ENCODE peak calls at places on chromosome 20, in ten cellular contexts. One of them, this sample, is unnamed.

GRCh38 chr20:24950128-24950835 is 1.2 kb downstream of the CST7 start:
- DNase-seq in stomach: peak
- DNase-seq in uterus: peak
- DNase-seq in GM12891: no peak
- DNase-seq in IMR-90: no peak
- DNase-seq in H54: no peak
- DNase-seq in Peyer's patch: peak
- DNase-seq in heart left ventricle: no peak
- DNase-seq in ovary: no peak
- DNase-seq in spleen: peak
- DNase-seq in this sample: no peak

GRCh38 chr20:20814685-20815084 is 102.2 kb upstream of the RALGAPA2 start:
- DNase-seq in H54: no peak
- DNase-seq in Peyer's patch: no peak
- DNase-seq in stomach: no peak
- DNase-seq in IMR-90: no peak
- DNase-seq in GM12891: no peak
- DNase-seq in heart left ventricle: no peak
- DNase-seq in ovary: no peak
- DNase-seq in uterus: no peak
- DNase-seq in spleen: no peak
- DNase-seq in this sample: no peak

GRCh38 chr20:36754656-36755222 is 8.8 kb upstream of the NDRG3 start:
- DNase-seq in stomach: no peak
- DNase-seq in H54: peak
- DNase-seq in Peyer's patch: no peak
- DNase-seq in IMR-90: peak
- DNase-seq in ovary: peak
- DNase-seq in uterus: peak
- DNase-seq in heart left ventricle: peak
- DNase-seq in spleen: no peak
- DNase-seq in GM12891: no peak
- DNase-seq in this sample: peak

GRCh38 chr20:6835609-6836008 is 68.1 kb downstream of the BMP2 start:
- DNase-seq in stomach: no peak
- DNase-seq in uterus: no peak
- DNase-seq in Peyer's patch: no peak
- DNase-seq in H54: no peak
- DNase-seq in heart left ventricle: no peak
- DNase-seq in GM12891: no peak
- DNase-seq in spleen: no peak
- DNase-seq in IMR-90: no peak
- DNase-seq in ovary: no peak
- DNase-seq in this sample: no peak

GRCh38 chr20:49682278-49682677 is 31.4 kb downstream of the B4GALT5 start:
- DNase-seq in Peyer's patch: no peak
- DNase-seq in stomach: no peak
- DNase-seq in GM12891: no peak
- DNase-seq in heart left ventricle: no peak
- DNase-seq in ovary: no peak
- DNase-seq in H54: no peak
- DNase-seq in IMR-90: no peak
- DNase-seq in uterus: no peak
- DNase-seq in spleen: no peak
- DNase-seq in this sample: no peak

GRCh38 chr20:49717693-49718092 is 4.0 kb upstream of the B4GALT5 start:
- DNase-seq in ovary: no peak
- DNase-seq in heart left ventricle: no peak
- DNase-seq in GM12891: no peak
- DNase-seq in Peyer's patch: no peak
- DNase-seq in uterus: no peak
- DNase-seq in stomach: no peak
- DNase-seq in IMR-90: peak
- DNase-seq in H54: no peak
- DNase-seq in spleen: no peak
- DNase-seq in this sample: no peak

GRCh38 chr20:13857961-13858360 is 73.1 kb downstream of the NDUFAF5 start:
- DNase-seq in Peyer's patch: no peak
- DNase-seq in spleen: no peak
- DNase-seq in heart left ventricle: no peak
- DNase-seq in uterus: no peak
- DNase-seq in GM12891: no peak
- DNase-seq in IMR-90: no peak
- DNase-seq in ovary: no peak
- DNase-seq in stomach: no peak
- DNase-seq in H54: no peak
- DNase-seq in this sample: no peak

GRCh38 chr20:7868108-7868507 is 72.2 kb downstream of the HAO1 start:
- DNase-seq in ovary: no peak
- DNase-seq in spleen: no peak
- DNase-seq in Peyer's patch: no peak
- DNase-seq in IMR-90: no peak
- DNase-seq in uterus: no peak
- DNase-seq in heart left ventricle: no peak
- DNase-seq in GM12891: no peak
- DNase-seq in stomach: no peak
- DNase-seq in H54: no peak
- DNase-seq in this sample: no peak

GRCh38 chr20:22106308-22106938 is 401.0 kb downstream of the PAX1 start:
- DNase-seq in stomach: no peak
- DNase-seq in H54: no peak
- DNase-seq in spleen: no peak
- DNase-seq in IMR-90: no peak
- DNase-seq in Peyer's patch: no peak
- DNase-seq in uterus: no peak
- DNase-seq in ovary: no peak
- DNase-seq in GM12891: no peak
- DNase-seq in heart left ventricle: no peak
- DNase-seq in this sample: no peak

GRCh38 chr20:57439432-57439831 is 48.2 kb downstream of the RBM38 start:
- DNase-seq in heart left ventricle: peak
- DNase-seq in IMR-90: no peak
- DNase-seq in ovary: peak
- DNase-seq in spleen: peak
- DNase-seq in stomach: peak
- DNase-seq in uterus: peak
- DNase-seq in H54: peak
- DNase-seq in GM12891: no peak
- DNase-seq in Peyer's patch: no peak
- DNase-seq in this sample: peak

GRCh38 chr20:62926229-62927127 is at the start of gene DIDO1:
- DNase-seq in uterus: peak
- DNase-seq in GM12891: peak
- DNase-seq in heart left ventricle: peak
- DNase-seq in stomach: peak
- DNase-seq in Peyer's patch: peak
- DNase-seq in IMR-90: peak
- DNase-seq in ovary: peak
- DNase-seq in spleen: peak
- DNase-seq in H54: peak
- DNase-seq in this sample: peak
- TF ChIP-seq POLR2A in uterus: peak
- TF ChIP-seq POLR2A in GM12891: no peak
- TF ChIP-seq POLR2A in heart left ventricle: peak
- TF ChIP-seq POLR2A in stomach: peak
- TF ChIP-seq POLR2A in Peyer's patch: peak
- TF ChIP-seq POLR2A in IMR-90: peak
- TF ChIP-seq POLR2A in ovary: peak
- TF ChIP-seq POLR2A in spleen: no peak
- TF ChIP-seq POLR2A in H54: peak
- TF ChIP-seq POLR2A in this sample: peak

GRCh38 chr20:358891-359555 is 12.1 kb downstream of the NRSN2 start:
- DNase-seq in heart left ventricle: no peak
- DNase-seq in uterus: no peak
- DNase-seq in Peyer's patch: no peak
- DNase-seq in IMR-90: no peak
- DNase-seq in GM12891: no peak
- DNase-seq in stomach: no peak
- DNase-seq in H54: no peak
- DNase-seq in spleen: no peak
- DNase-seq in ovary: no peak
- DNase-seq in this sample: no peak

GRCh38 chr20:361562-361961 is 14.7 kb downstream of the NRSN2 start:
- DNase-seq in stomach: no peak
- DNase-seq in heart left ventricle: no peak
- DNase-seq in uterus: no peak
- DNase-seq in IMR-90: no peak
- DNase-seq in Peyer's patch: no peak
- DNase-seq in H54: no peak
- DNase-seq in ovary: no peak
- DNase-seq in GM12891: no peak
- DNase-seq in spleen: no peak
- DNase-seq in this sample: no peak

GRCh38 chr20:363319-364078 is 16.6 kb downstream of the NRSN2 start:
- DNase-seq in stomach: no peak
- DNase-seq in GM12891: no peak
- DNase-seq in spleen: no peak
- DNase-seq in ovary: no peak
- DNase-seq in H54: no peak
- DNase-seq in Peyer's patch: no peak
- DNase-seq in heart left ventricle: no peak
- DNase-seq in uterus: no peak
- DNase-seq in IMR-90: peak
- DNase-seq in this sample: no peak

GRCh38 chr20:364905-365794 is 15.4 kb upstream of the TRIB3 start:
- DNase-seq in IMR-90: peak
- DNase-seq in heart left ventricle: no peak
- DNase-seq in uterus: no peak
- DNase-seq in Peyer's patch: no peak
- DNase-seq in stomach: no peak
- DNase-seq in spleen: no peak
- DNase-seq in GM12891: no peak
- DNase-seq in ovary: no peak
- DNase-seq in H54: peak
- DNase-seq in this sample: no peak

DNA sequence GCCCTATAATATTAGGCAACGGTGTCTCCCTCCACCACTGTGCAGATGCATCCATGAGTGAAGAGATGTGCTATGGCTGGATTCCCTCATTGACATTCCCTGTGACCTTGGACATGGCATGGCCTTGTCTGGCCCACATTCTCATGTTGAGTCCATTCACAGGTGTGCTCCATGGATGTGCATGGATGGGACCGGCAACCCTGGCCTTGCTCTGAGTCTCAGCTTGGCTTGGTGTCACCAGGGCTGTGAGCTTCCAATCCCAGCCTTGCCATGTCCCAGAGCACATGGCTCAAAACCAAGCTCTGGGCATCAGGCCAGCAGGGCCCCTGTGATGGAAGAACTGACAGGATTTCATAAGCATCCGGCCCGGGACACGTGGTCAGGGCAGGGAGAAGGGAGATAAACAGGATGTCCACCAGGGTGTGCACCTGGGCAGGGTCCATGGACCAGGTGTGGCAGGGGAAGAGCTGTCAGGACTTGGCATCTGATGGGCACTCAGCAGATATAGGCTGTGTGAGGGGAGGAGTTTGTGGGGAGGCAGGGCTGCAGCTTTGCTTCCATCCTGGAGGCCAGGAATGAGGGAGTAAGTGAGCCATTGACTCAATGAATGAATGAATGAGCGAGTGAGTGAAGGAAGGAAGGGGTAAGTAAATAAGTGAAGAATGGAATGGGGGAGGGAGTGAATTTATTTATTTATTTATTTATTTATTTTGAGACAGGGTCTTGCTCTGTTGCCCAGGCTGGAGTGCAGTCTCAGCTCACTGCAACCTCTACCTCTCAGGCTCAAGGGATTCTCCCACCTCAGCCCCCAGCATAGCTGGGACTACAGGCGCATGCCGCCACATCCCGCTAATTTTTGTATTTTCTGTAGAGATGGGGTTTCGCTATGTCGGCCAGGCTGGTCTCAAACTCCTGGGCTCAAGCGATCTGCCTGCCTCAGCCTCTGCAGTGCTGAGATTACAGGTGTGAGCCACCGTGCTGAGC is 15.7 kb downstream of the NRSN2 start:
- DNase-seq in uterus: peak
- DNase-seq in IMR-90: peak
- DNase-seq in heart left ventricle: peak
- DNase-seq in H54: no peak
- DNase-seq in Peyer's patch: peak
- DNase-seq in stomach: peak
- DNase-seq in spleen: peak
- DNase-seq in ovary: no peak
- DNase-seq in GM12891: no peak
- DNase-seq in this sample: peak
- TF ChIP-seq POLR2A in uterus: no peak
- TF ChIP-seq POLR2A in IMR-90: no peak
- TF ChIP-seq POLR2A in heart left ventricle: no peak
- TF ChIP-seq POLR2A in H54: no peak
- TF ChIP-seq POLR2A in Peyer's patch: no peak
- TF ChIP-seq POLR2A in stomach: no peak
- TF ChIP-seq POLR2A in spleen: no peak
- TF ChIP-seq POLR2A in ovary: no peak
- TF ChIP-seq POLR2A in GM12891: no peak
- TF ChIP-seq POLR2A in this sample: no peak

DNA sequence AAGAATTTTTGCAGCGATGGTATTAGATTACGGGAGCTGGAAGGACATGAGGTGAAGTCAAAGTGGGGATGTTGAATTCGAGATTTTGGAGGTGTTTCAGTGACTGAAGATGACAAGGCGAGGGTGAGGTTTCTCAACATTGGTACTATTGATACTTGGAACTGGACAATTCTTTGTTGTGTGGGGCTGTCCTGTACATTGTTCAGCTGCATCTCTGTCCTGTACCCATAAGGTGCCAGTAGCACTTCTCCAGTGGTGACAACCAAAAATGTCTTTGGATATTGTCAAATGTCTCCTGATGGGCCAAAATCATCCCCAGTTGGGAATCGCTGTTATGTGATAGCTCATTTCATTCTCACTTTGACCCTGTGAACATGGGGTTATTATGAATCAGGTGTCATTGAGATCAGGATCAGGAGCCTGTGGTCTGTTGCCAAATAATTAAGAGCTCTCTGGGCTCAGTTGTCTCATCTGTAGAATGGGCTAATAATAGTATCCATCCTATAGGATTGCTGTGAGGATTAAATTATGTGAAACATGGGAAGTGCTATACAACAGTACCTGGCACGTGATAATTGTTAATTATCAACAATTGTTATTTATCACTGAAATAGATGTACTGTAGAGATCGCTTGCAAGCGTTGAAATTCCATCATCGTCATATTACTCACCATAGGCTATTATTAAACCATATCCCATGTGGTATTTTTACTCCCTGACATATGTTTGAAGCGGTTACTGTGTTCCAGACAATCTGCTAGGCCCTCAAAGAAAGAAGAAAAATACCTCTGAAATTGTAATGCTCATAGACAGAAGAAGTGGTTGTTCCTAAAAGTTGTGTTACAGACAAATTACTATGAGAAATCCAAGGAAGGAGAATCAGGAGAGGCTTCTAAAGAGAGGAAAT is 48.5 kb upstream of the TTPAL start:
- DNase-seq in Peyer's patch: no peak
- DNase-seq in GM12891: no peak
- DNase-seq in uterus: no peak
- DNase-seq in ovary: no peak
- DNase-seq in spleen: no peak
- DNase-seq in H54: no peak
- DNase-seq in stomach: no peak
- DNase-seq in heart left ventricle: no peak
- DNase-seq in IMR-90: no peak
- DNase-seq in this sample: no peak
- TF ChIP-seq POLR2A in Peyer's patch: no peak
- TF ChIP-seq POLR2A in GM12891: no peak
- TF ChIP-seq POLR2A in uterus: no peak
- TF ChIP-seq POLR2A in ovary: no peak
- TF ChIP-seq POLR2A in spleen: no peak
- TF ChIP-seq POLR2A in H54: no peak
- TF ChIP-seq POLR2A in stomach: no peak
- TF ChIP-seq POLR2A in heart left ventricle: no peak
- TF ChIP-seq POLR2A in IMR-90: no peak
- TF ChIP-seq POLR2A in this sample: no peak

GRCh38 chr20:52482049-52482448 is 290.5 kb upstream of the ZFP64 start:
- DNase-seq in GM12891: no peak
- DNase-seq in stomach: no peak
- DNase-seq in heart left ventricle: no peak
- DNase-seq in uterus: no peak
- DNase-seq in H54: no peak
- DNase-seq in ovary: no peak
- DNase-seq in Peyer's patch: no peak
- DNase-seq in spleen: no peak
- DNase-seq in IMR-90: no peak
- DNase-seq in this sample: no peak
- TF ChIP-seq POLR2A in GM12891: no peak
- TF ChIP-seq POLR2A in stomach: no peak
- TF ChIP-seq POLR2A in heart left ventricle: no peak
- TF ChIP-seq POLR2A in uterus: no peak
- TF ChIP-seq POLR2A in H54: no peak
- TF ChIP-seq POLR2A in ovary: no peak
- TF ChIP-seq POLR2A in Peyer's patch: no peak
- TF ChIP-seq POLR2A in spleen: no peak
- TF ChIP-seq POLR2A in IMR-90: no peak
- TF ChIP-seq POLR2A in this sample: no peak

This sample was measured in breast epithelium.